ENCODE peak calls at places on chromosome 1, in eight cellular contexts. X, S, D, K, V, N, Q and R are unnamed samples.

GRCh38 chr1:115557715-115558114 is 84.1 kb upstream of the VANGL1 start:
- DNase-seq in X (no peak), S (no peak), D (no peak), K (no peak), V (no peak), N (no peak), Q (no peak), R (no peak)

GRCh38 chr1:6960291-6960758 is 175.1 kb downstream of the CAMTA1 start:
- DNase-seq in X (no peak), S (no peak), D (peak; percentile 55), K (no peak), V (peak; percentile 17), N (peak; percentile 15), Q (peak; percentile 67), R (peak; percentile 41)

GRCh38 chr1:227946624-227947424 is 908 bp downstream of the WNT9A start:
- DNase-seq in X (peak; percentile 71), S (peak; percentile 85), D (peak; percentile 43), K (no peak), V (peak; percentile 67), N (no peak), Q (peak; percentile 77), R (peak; percentile 74)

GRCh38 chr1:156432109-156433018 is 63.4 kb downstream of the RHBG start:
- DNase-seq in X (no peak), S (no peak), D (no peak), K (no peak), V (no peak), N (no peak), Q (no peak), R (no peak)

GRCh38 chr1:150528997-150529396 is 13.4 kb downstream of the FALEC start:
- DNase-seq in X (peak; percentile 62), S (no peak), D (peak; percentile 94), K (no peak), V (peak; percentile 87), N (peak; percentile 29), Q (no peak), R (no peak)

GRCh38 chr1:21217812-21218596 is 41.3 kb upstream of the EIF4G3 start:
- DNase-seq in X (no peak), S (peak; percentile 56), D (no peak), K (no peak), V (peak; percentile 29), N (no peak), Q (peak; percentile 40), R (no peak)

GRCh38 chr1:34292472-34292871 is 115.8 kb downstream of the C1orf94 start:
- DNase-seq in X (no peak), S (no peak), D (no peak), K (no peak), V (no peak), N (no peak), Q (no peak), R (no peak)

GRCh38 chr1:183477986-183478781 is 5.9 kb downstream of the SMG7 start:
- DNase-seq in X (no peak), S (no peak), D (no peak), K (no peak), V (no peak), N (no peak), Q (no peak), R (no peak)

GRCh38 chr1:78340006-78340405 is 150.8 kb upstream of the PTGFR start:
- DNase-seq in X (peak; percentile 76), S (no peak), D (peak; percentile 82), K (peak; percentile 22), V (peak; percentile 59), N (peak; percentile 20), Q (peak; percentile 16), R (no peak)

GRCh38 chr1:116345830-116346229 is 27.2 kb upstream of the ATP1A1 start:
- DNase-seq in X (no peak), S (no peak), D (no peak), K (no peak), V (no peak), N (no peak), Q (no peak), R (no peak)

GRCh38 chr1:109357673-109358072 is 40.0 kb downstream of the SORT1 start:
- DNase-seq in X (no peak), S (no peak), D (no peak), K (no peak), V (peak; percentile 42), N (no peak), Q (no peak), R (no peak)

GRCh38 chr1:22662986-22663408 is 10.0 kb downstream of the C1QB start:
- DNase-seq in X (no peak), S (no peak), D (no peak), K (no peak), V (no peak), N (no peak), Q (no peak), R (no peak)

GRCh38 chr1:29593601-29594382 is 357.5 kb downstream of the PTPRU start:
- DNase-seq in X (no peak), S (no peak), D (no peak), K (no peak), V (no peak), N (no peak), Q (peak; percentile 7), R (no peak)

GRCh38 chr1:77313491-77313890 is 31.7 kb downstream of the AK5 start:
- DNase-seq in X (no peak), S (no peak), D (no peak), K (no peak), V (peak; percentile 29), N (no peak), Q (peak; percentile 18), R (no peak)

DNA sequence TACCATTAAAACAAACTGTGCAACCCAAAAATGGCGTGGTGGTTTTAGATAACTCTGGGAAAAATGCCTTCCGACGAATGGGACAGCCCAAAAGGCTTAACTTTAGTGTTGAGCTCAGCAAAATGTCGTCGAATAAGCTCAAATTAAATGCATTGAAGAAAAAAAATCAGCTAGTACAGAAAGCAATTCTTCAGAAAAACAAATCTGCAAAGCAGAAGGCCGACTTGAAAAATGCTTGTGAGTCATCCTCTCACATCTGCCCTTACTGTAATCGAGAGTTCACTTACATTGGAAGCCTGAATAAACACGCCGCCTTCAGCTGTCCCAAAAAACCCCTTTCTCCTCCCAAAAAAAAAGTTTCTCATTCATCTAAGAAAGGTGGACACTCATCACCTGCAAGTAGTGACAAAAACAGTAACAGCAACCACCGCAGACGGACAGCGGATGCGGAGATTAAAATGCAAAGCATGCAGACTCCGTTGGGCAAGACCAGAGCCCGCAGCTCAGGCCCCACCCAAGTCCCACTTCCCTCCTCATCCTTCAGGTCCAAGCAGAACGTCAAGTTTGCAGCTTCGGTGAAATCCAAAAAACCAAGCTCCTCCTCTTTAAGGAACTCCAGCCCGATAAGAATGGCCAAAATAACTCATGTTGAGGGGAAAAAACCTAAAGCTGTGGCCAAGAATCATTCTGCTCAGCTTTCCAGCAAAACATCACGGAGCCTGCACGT is 82.1 kb downstream of the PRDM2 start:
- DNase-seq in X (peak; percentile 66), S (no peak), D (peak; percentile 79), K (no peak), V (peak; percentile 68), N (peak; percentile 48), Q (peak; percentile 33), R (no peak)
- H3K4me3 ChIP-seq in X (no peak overlapping the region), S (peak overlapping the region; percentile 32), D (no peak overlapping the region), K (no peak overlapping the region), V (no peak overlapping the region), N (peak overlapping the region; percentile 8), Q (peak overlapping the region; percentile 41), R (no peak overlapping the region)

DNA sequence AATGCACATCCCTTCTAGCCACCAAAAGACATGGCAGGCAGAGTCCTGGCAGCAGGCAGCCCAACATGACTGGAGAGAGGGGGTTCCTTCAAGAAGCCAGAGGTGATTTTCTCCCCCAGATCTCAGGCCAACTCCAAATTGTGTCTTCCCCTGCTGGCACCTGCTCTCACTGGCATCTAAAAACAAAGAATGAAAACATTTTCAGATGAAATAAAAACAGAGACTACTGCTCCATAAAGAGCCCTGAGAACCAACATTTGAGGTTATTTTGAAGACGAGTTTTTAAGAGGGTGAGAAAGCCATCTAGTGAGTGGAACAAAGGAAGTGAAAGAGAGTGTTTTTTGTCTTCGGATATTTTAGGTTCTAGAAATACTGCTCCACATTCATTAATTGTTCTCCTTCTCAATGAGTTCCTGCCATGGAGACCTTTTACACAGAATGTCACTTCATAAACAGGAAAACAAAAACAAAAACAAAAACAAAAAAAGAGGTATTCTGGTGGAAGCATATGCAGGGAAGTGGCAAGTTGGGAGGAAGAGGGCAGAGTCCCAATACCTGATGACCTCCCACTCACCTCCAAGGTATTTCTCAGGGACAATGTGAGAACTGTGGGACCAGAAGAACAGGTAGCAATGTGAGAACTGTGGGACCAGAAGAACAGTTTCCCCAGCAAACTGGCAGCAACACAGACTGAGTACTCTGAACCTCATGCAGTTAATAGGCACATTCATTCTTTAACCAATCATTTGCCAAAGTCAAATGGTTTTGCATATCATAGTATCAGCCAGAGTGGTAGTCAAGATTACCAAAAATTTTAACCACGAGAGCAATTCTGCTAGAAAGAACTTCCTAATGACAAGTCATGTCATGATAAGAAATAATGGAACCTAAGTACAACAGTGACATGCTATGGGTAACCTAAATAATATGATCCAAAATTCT is 50.0 kb downstream of the KIAA0319L start:
- DNase-seq in X (no peak), S (no peak), D (no peak), K (no peak), V (no peak), N (no peak), Q (no peak), R (no peak)
- H3K4me3 ChIP-seq in X (no peak overlapping the region), S (no peak overlapping the region), D (no peak overlapping the region), K (no peak overlapping the region), V (no peak overlapping the region), N (no peak overlapping the region), Q (no peak overlapping the region), R (no peak overlapping the region)

DNA sequence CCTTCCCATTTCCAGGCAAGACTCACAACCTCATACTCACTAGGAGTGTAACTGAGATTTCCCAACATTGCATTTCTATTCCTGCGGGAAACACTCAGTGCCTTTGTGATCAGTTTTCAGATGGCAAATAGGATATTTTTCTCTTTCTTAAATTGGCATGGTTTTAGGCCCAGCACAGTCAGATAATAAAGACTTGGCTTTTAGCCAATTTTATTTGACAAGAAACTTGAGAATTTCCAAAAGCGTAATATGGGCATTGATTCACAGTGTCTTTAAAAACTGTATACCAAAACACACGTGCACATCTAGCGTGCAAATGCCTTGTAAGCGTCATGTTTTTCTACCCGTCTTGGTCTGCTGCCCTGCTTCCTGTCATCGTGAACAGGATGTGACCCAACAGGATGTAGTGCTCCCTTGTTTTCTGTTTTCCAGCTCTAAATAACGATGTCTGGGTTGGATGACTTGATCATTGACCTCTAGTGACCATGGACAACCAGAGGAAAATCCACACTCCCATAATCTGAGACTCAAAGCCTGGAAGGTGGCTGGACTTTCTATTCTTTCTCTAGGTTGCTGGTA is 24.7 kb upstream of the SLC44A3 start:
- DNase-seq in X (no peak), S (no peak), D (no peak), K (no peak), V (no peak), N (no peak), Q (no peak), R (no peak)
- H3K4me3 ChIP-seq in X (no peak overlapping the region), S (no peak overlapping the region), D (no peak overlapping the region), K (no peak overlapping the region), V (no peak overlapping the region), N (no peak overlapping the region), Q (no peak overlapping the region), R (no peak overlapping the region)

DNA sequence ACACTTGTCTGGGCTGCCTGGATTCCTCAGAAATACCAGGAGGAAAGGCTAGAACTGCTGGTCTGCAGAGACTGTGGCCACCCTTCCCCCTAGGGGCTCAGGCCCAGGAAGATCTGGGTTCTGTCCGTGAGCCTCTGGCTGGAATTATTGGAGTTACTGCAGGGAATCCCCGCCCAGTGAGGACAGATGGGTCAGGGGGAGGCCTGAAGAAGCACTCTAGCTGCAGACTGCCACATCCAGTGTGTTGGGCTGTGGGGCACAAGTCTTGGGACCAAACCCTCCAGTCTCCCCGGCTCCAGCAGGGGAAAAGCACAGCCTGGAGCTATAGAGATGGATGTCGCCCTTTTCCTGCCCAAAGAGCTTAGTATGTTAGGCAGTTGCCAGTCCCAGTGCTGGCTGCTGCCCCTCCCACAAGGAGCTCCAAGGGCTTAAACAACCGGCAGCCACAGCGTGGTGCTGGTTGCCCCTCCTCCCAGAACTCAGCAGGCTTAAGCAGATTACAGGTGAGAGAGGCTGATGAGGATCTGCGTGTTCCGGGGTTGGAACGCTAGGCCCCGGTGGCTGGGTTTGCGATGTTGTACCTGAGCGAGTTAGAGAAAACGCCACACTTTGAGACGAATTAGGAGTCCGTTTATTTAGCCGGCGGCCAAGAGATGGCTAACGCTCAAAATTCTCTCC is 255.5 kb upstream of the LRRC7 start:
- DNase-seq in X (no peak), S (no peak), D (no peak), K (no peak), V (no peak), N (no peak), Q (no peak), R (no peak)
- H3K4me3 ChIP-seq in X (no peak overlapping the region), S (no peak overlapping the region), D (no peak overlapping the region), K (no peak overlapping the region), V (no peak overlapping the region), N (no peak overlapping the region), Q (no peak overlapping the region), R (no peak overlapping the region)